ENCODE peak calls at places on chromosome 18, in seven cellular contexts. R is adrenal gland; K is GF-D8; Z is SK-N-DZ; L is hypothalamus; N is AG10803; J is activated naive CD4-positive, alpha-beta T cell treated with anti-CD3 and anti-CD28 coated beads, Interleukin-2, amount 10 ng/mL, durations not matched to agents 7 days and 5 days. T is an unnamed sample.
A peak's percentile ranks its signal among the peaks of the same experiment; 100 is the strongest.

GRCh38 chr18:45664824-45665763 is 49.8 kb downstream of the SLC14A2 start:
- DNase-seq in K (peak; percentile 72), L (peak; percentile 77), R (peak; percentile 52), J (peak; percentile 76), Z (peak; percentile 59), N (peak; percentile 50), T (peak; percentile 59)

GRCh38 chr18:36697905-36698304 is 130.9 kb downstream of the TPGS2 start:
- DNase-seq in N (peak; percentile 94), Z (no peak), K (no peak), L (no peak), R (no peak), J (no peak), T (peak; percentile 63)

GRCh38 chr18:11518788-11519685 is 90.4 kb upstream of the SLC35G4 start:
- DNase-seq in K (no peak), N (peak; percentile 33), R (peak; percentile 34), L (no peak), Z (peak; percentile 28), J (peak; percentile 67), T (no peak)

GRCh38 chr18:58321986-58322385 is 278.0 kb downstream of the NEDD4L start:
- DNase-seq in L (peak; percentile 60), K (no peak), N (peak; percentile 87), Z (peak; percentile 43), J (peak; percentile 72), R (peak; percentile 86), T (peak; percentile 86)

GRCh38 chr18:13436596-13436995 is 218.0 kb downstream of the LDLRAD4 start:
- DNase-seq in K (no peak), Z (no peak), J (peak; percentile 47), N (no peak), L (no peak), R (no peak), T (no peak)

GRCh38 chr18:31484461-31484860 is 13.5 kb upstream of the DSG2 start:
- DNase-seq in J (no peak), N (no peak), R (no peak), K (no peak), L (no peak), Z (no peak), T (no peak)

GRCh38 chr18:68740966-68741365 is 26.1 kb upstream of the TMX3 start:
- DNase-seq in Z (no peak), J (no peak), R (no peak), L (no peak), N (peak; percentile 45), K (no peak), T (no peak)

GRCh38 chr18:63604791-63605567 is 17.8 kb downstream of the SERPINB13 start:
- DNase-seq in K (no peak), Z (no peak), J (no peak), R (no peak), N (peak; percentile 10), L (no peak), T (no peak)

GRCh38 chr18:7902399-7902839 is 335.3 kb downstream of the PTPRM start:
- DNase-seq in R (no peak), J (no peak), Z (no peak), N (peak; percentile 31), K (no peak), L (no peak), T (no peak)

GRCh38 chr18:74906189-74906588 is 302.8 kb downstream of the PTGR3 start:
- DNase-seq in R (no peak), J (no peak), K (no peak), N (no peak), L (no peak), Z (no peak), T (no peak)

GRCh38 chr18:52348209-52348608 is 8.2 kb downstream of the DCC start:
- DNase-seq in N (no peak), L (no peak), K (no peak), R (no peak), J (no peak), Z (no peak), T (no peak)

GRCh38 chr18:10304853-10305252 is 149.6 kb upstream of the APCDD1 start:
- DNase-seq in L (no peak), R (no peak), J (no peak), K (no peak), N (peak; percentile 95), Z (no peak), T (peak; percentile 86)

GRCh38 chr18:41645600-41646360 is 309.3 kb upstream of the PIK3C3 start:
- DNase-seq in Z (peak; percentile 32), K (peak; percentile 54), L (no peak), R (no peak), J (no peak), N (no peak), T (no peak)

GRCh38 chr18:72502671-72503431 is 41.3 kb downstream of the CBLN2 start:
- DNase-seq in Z (no peak), K (no peak), N (no peak), L (no peak), R (no peak), J (no peak), T (no peak)

GRCh38 chr18:80157708-80158343 is 48.8 kb downstream of the ADNP2 start:
- DNase-seq in N (peak; percentile 67), L (peak; percentile 82), R (peak; percentile 61), K (peak; percentile 18), Z (peak; percentile 76), J (peak; percentile 83), T (peak; percentile 72)

GRCh38 chr18:59691046-59691395 is 6.2 kb downstream of the CCBE1 start:
- DNase-seq in N (peak; percentile 86), J (no peak), Z (no peak), L (no peak), R (no peak), K (no peak), T (no peak)

GRCh38 chr18:24039666-24040065 is 25.1 kb downstream of the TTC39C start:
- DNase-seq in K (no peak), L (no peak), Z (no peak), N (no peak), J (no peak), R (no peak), T (no peak)

GRCh38 chr18:12741351-12741750 is 38.5 kb downstream of the PSMG2 start:
- DNase-seq in J (no peak), N (peak; percentile 29), K (no peak), L (no peak), Z (no peak), R (no peak), T (no peak)

GRCh38 chr18:70333757-70334156 is 44.9 kb downstream of the SOCS6 start:
- DNase-seq in R (peak; percentile 43), K (no peak), N (peak; percentile 99), L (no peak), J (no peak), Z (no peak), T (no peak)

GRCh38 chr18:48352051-48352755 is 57.0 kb downstream of the ZBTB7C start:
- DNase-seq in Z (no peak), K (no peak), J (no peak), N (no peak), R (peak; percentile 7), L (no peak), T (peak; percentile 68)

GRCh38 chr18:22179174-22179573 is 9.8 kb downstream of the GATA6 start:
- DNase-seq in L (no peak), Z (no peak), N (no peak), K (no peak), J (no peak), R (no peak), T (no peak)

GRCh38 chr18:65567372-65567771 is 183.4 kb upstream of the CDH7 start:
- DNase-seq in J (no peak), K (peak; percentile 20), Z (peak; percentile 11), L (no peak), N (no peak), R (no peak), T (no peak)

GRCh38 chr18:63444567-63444966 is 22.3 kb upstream of the VPS4B start:
- DNase-seq in R (no peak), Z (no peak), J (no peak), L (no peak), N (peak; percentile 91), K (peak; percentile 86), T (no peak)

GRCh38 chr18:58004317-58004716 is 39.7 kb upstream of the NEDD4L start:
- DNase-seq in Z (no peak), R (no peak), L (no peak), K (no peak), N (peak; percentile 64), J (no peak), T (no peak)

GRCh38 chr18:37019157-37019571 is 190.2 kb downstream of the KIAA1328 start:
- DNase-seq in K (no peak), N (peak; percentile 18), L (no peak), R (no peak), J (no peak), Z (peak; percentile 6), T (no peak)

GRCh38 chr18:22170421-22171262 is 1.3 kb downstream of the GATA6 start:
- DNase-seq in L (no peak), R (peak; percentile 65), J (no peak), Z (no peak), N (peak; percentile 66), K (no peak), T (peak; percentile 87)

GRCh38 chr18:48539406-48540328 is 836 bp downstream of the CTIF start:
- DNase-seq in K (peak; percentile 16), J (peak; percentile 50), R (peak; percentile 42), Z (peak; percentile 37), L (peak; percentile 90), N (peak; percentile 45), T (peak; percentile 90)

GRCh38 chr18:35490894-35491688 is 6.7 kb downstream of the INO80C start:
- DNase-seq in J (no peak), R (no peak), K (no peak), Z (no peak), L (no peak), N (no peak), T (no peak)

GRCh38 chr18:27652480-27653121 is 467.5 kb upstream of the CHST9 start:
- DNase-seq in L (no peak), Z (no peak), N (no peak), J (no peak), K (no peak), R (no peak), T (no peak)

GRCh38 chr18:48441405-48441881 is 32.3 kb upstream of the ZBTB7C start:
- DNase-seq in Z (no peak), J (no peak), L (no peak), N (no peak), K (no peak), R (peak; percentile 34), T (peak; percentile 90)

GRCh38 chr18:75070625-75071483 is 138.1 kb downstream of the PTGR3 start:
- DNase-seq in K (peak; percentile 83), Z (no peak), L (peak; percentile 47), J (peak; percentile 83), N (peak; percentile 61), R (peak; percentile 53), T (peak; percentile 63)

T was measured in lower leg skin.